ENCODE peak calls at places on chromosomes 5 and 9, in nine cellular contexts. One of them, this sample, is unnamed.

GRCh38 chr5:10566556-10567068 is 2.7 kb downstream of the ANKRD33B start:
- DNase-seq in ovary: no peak
- DNase-seq in effector memory CD8-positive, alpha-beta T cell: no peak
- DNase-seq in SJSA1: no peak
- DNase-seq in NCI-H460: no peak
- DNase-seq in SK-N-SH: no peak
- DNase-seq in ACHN: no peak
- DNase-seq in epithelial cell of proximal tubule: no peak
- DNase-seq in hypothalamus: no peak
- DNase-seq in this sample: no peak

GRCh38 chr5:81195334-81195929 is 37.7 kb upstream of the CKMT2 start:
- DNase-seq in hypothalamus: no peak
- DNase-seq in NCI-H460: no peak
- DNase-seq in ovary: no peak
- DNase-seq in effector memory CD8-positive, alpha-beta T cell: no peak
- DNase-seq in ACHN: no peak
- DNase-seq in SJSA1: no peak
- DNase-seq in epithelial cell of proximal tubule: no peak
- DNase-seq in SK-N-SH: peak
- DNase-seq in this sample: no peak

GRCh38 chr5:119315516-119315949 is 40.3 kb upstream of the TNFAIP8 start:
- DNase-seq in hypothalamus: no peak
- DNase-seq in ACHN: peak
- DNase-seq in SK-N-SH: peak
- DNase-seq in NCI-H460: peak
- DNase-seq in effector memory CD8-positive, alpha-beta T cell: peak
- DNase-seq in epithelial cell of proximal tubule: no peak
- DNase-seq in SJSA1: no peak
- DNase-seq in ovary: no peak
- DNase-seq in this sample: no peak

GRCh38 chr5:100900142-100900795 is 2.8 kb downstream of the ST8SIA4 start:
- DNase-seq in effector memory CD8-positive, alpha-beta T cell: no peak
- DNase-seq in SK-N-SH: no peak
- DNase-seq in hypothalamus: no peak
- DNase-seq in SJSA1: no peak
- DNase-seq in ACHN: peak
- DNase-seq in epithelial cell of proximal tubule: no peak
- DNase-seq in NCI-H460: peak
- DNase-seq in ovary: no peak
- DNase-seq in this sample: no peak

GRCh38 chr5:91121347-91121993 is 261.6 kb downstream of the ARRDC3 start:
- DNase-seq in SJSA1: no peak
- DNase-seq in SK-N-SH: no peak
- DNase-seq in ACHN: no peak
- DNase-seq in NCI-H460: no peak
- DNase-seq in epithelial cell of proximal tubule: no peak
- DNase-seq in hypothalamus: no peak
- DNase-seq in effector memory CD8-positive, alpha-beta T cell: no peak
- DNase-seq in ovary: no peak
- DNase-seq in this sample: no peak

GRCh38 chr9:109448223-109448622 is 49.9 kb downstream of the PTPN3 start:
- DNase-seq in ovary: no peak
- DNase-seq in NCI-H460: no peak
- DNase-seq in hypothalamus: no peak
- DNase-seq in effector memory CD8-positive, alpha-beta T cell: no peak
- DNase-seq in SJSA1: no peak
- DNase-seq in ACHN: peak
- DNase-seq in SK-N-SH: no peak
- DNase-seq in epithelial cell of proximal tubule: no peak
- DNase-seq in this sample: no peak

GRCh38 chr5:77337716-77338115 is 127.2 kb downstream of the PDE8B start:
- DNase-seq in effector memory CD8-positive, alpha-beta T cell: no peak
- DNase-seq in SK-N-SH: peak
- DNase-seq in hypothalamus: no peak
- DNase-seq in SJSA1: no peak
- DNase-seq in NCI-H460: no peak
- DNase-seq in epithelial cell of proximal tubule: no peak
- DNase-seq in ACHN: no peak
- DNase-seq in ovary: no peak
- DNase-seq in this sample: no peak

GRCh38 chr9:35952526-35953191 is 5.3 kb downstream of the OR2S2 start:
- DNase-seq in ovary: no peak
- DNase-seq in SJSA1: no peak
- DNase-seq in effector memory CD8-positive, alpha-beta T cell: no peak
- DNase-seq in hypothalamus: no peak
- DNase-seq in NCI-H460: no peak
- DNase-seq in epithelial cell of proximal tubule: no peak
- DNase-seq in SK-N-SH: no peak
- DNase-seq in ACHN: no peak
- DNase-seq in this sample: no peak

GRCh38 chr5:9431496-9432258 is 114.2 kb downstream of the SEMA5A start:
- DNase-seq in SK-N-SH: peak
- DNase-seq in SJSA1: no peak
- DNase-seq in epithelial cell of proximal tubule: no peak
- DNase-seq in effector memory CD8-positive, alpha-beta T cell: no peak
- DNase-seq in hypothalamus: no peak
- DNase-seq in ACHN: no peak
- DNase-seq in ovary: no peak
- DNase-seq in NCI-H460: no peak
- DNase-seq in this sample: no peak

GRCh38 chr9:4970970-4971641 is 14.0 kb upstream of the JAK2 start:
- DNase-seq in NCI-H460: no peak
- DNase-seq in ovary: no peak
- DNase-seq in ACHN: no peak
- DNase-seq in SJSA1: no peak
- DNase-seq in epithelial cell of proximal tubule: no peak
- DNase-seq in SK-N-SH: no peak
- DNase-seq in hypothalamus: no peak
- DNase-seq in effector memory CD8-positive, alpha-beta T cell: peak
- DNase-seq in this sample: no peak

GRCh38 chr9:134839441-134840125 is 41.0 kb upstream of the FCN2 start:
- DNase-seq in NCI-H460: no peak
- DNase-seq in hypothalamus: no peak
- DNase-seq in SJSA1: no peak
- DNase-seq in ovary: no peak
- DNase-seq in effector memory CD8-positive, alpha-beta T cell: no peak
- DNase-seq in SK-N-SH: peak
- DNase-seq in ACHN: no peak
- DNase-seq in epithelial cell of proximal tubule: no peak
- DNase-seq in this sample: no peak

GRCh38 chr9:97737429-97737828 is 40.3 kb upstream of the XPA start:
- DNase-seq in ovary: no peak
- DNase-seq in epithelial cell of proximal tubule: no peak
- DNase-seq in hypothalamus: no peak
- DNase-seq in NCI-H460: peak
- DNase-seq in effector memory CD8-positive, alpha-beta T cell: no peak
- DNase-seq in SK-N-SH: peak
- DNase-seq in SJSA1: no peak
- DNase-seq in ACHN: no peak
- DNase-seq in this sample: no peak

GRCh38 chr9:107137495-107138202 is 145.4 kb upstream of the RAD23B start:
- DNase-seq in SK-N-SH: peak
- DNase-seq in ACHN: peak
- DNase-seq in epithelial cell of proximal tubule: no peak
- DNase-seq in SJSA1: no peak
- DNase-seq in hypothalamus: no peak
- DNase-seq in effector memory CD8-positive, alpha-beta T cell: peak
- DNase-seq in NCI-H460: peak
- DNase-seq in ovary: no peak
- DNase-seq in this sample: no peak

GRCh38 chr5:8953016-8953415 is 592.9 kb downstream of the SEMA5A start:
- DNase-seq in epithelial cell of proximal tubule: no peak
- DNase-seq in SK-N-SH: no peak
- DNase-seq in NCI-H460: no peak
- DNase-seq in SJSA1: no peak
- DNase-seq in ACHN: no peak
- DNase-seq in effector memory CD8-positive, alpha-beta T cell: no peak
- DNase-seq in ovary: no peak
- DNase-seq in hypothalamus: no peak
- DNase-seq in this sample: no peak

GRCh38 chr5:180332051-180332517 is 21.1 kb downstream of the GFPT2 start:
- DNase-seq in NCI-H460: no peak
- DNase-seq in ovary: no peak
- DNase-seq in epithelial cell of proximal tubule: no peak
- DNase-seq in hypothalamus: no peak
- DNase-seq in SK-N-SH: peak
- DNase-seq in SJSA1: no peak
- DNase-seq in ACHN: no peak
- DNase-seq in effector memory CD8-positive, alpha-beta T cell: no peak
- DNase-seq in this sample: no peak

GRCh38 chr5:103840600-103840999 is 278.0 kb upstream of the NUDT12 start:
- DNase-seq in ovary: no peak
- DNase-seq in SJSA1: no peak
- DNase-seq in ACHN: no peak
- DNase-seq in epithelial cell of proximal tubule: no peak
- DNase-seq in NCI-H460: no peak
- DNase-seq in SK-N-SH: no peak
- DNase-seq in effector memory CD8-positive, alpha-beta T cell: no peak
- DNase-seq in hypothalamus: no peak
- DNase-seq in this sample: no peak

GRCh38 chr5:127959152-127959764 is 124.3 kb upstream of the SLC12A2 start:
- DNase-seq in SJSA1: peak
- DNase-seq in NCI-H460: peak
- DNase-seq in ACHN: peak
- DNase-seq in ovary: peak
- DNase-seq in SK-N-SH: peak
- DNase-seq in effector memory CD8-positive, alpha-beta T cell: no peak
- DNase-seq in hypothalamus: no peak
- DNase-seq in epithelial cell of proximal tubule: peak
- DNase-seq in this sample: peak

GRCh38 chr9:136051568-136052432 is 43.3 kb downstream of the NACC2 start:
- DNase-seq in epithelial cell of proximal tubule: peak
- DNase-seq in hypothalamus: peak
- DNase-seq in ACHN: peak
- DNase-seq in effector memory CD8-positive, alpha-beta T cell: no peak
- DNase-seq in SJSA1: peak
- DNase-seq in ovary: peak
- DNase-seq in NCI-H460: peak
- DNase-seq in SK-N-SH: peak
- DNase-seq in this sample: peak

GRCh38 chr9:112355305-112355953 is 22.0 kb upstream of the PTBP3 start:
- DNase-seq in SJSA1: no peak
- DNase-seq in NCI-H460: no peak
- DNase-seq in hypothalamus: no peak
- DNase-seq in epithelial cell of proximal tubule: no peak
- DNase-seq in ACHN: no peak
- DNase-seq in SK-N-SH: no peak
- DNase-seq in effector memory CD8-positive, alpha-beta T cell: no peak
- DNase-seq in ovary: peak
- DNase-seq in this sample: no peak

GRCh38 chr5:177310757-177311173 is 933 bp downstream of the MXD3 start:
- DNase-seq in SJSA1: peak
- DNase-seq in effector memory CD8-positive, alpha-beta T cell: no peak
- DNase-seq in hypothalamus: no peak
- DNase-seq in ACHN: no peak
- DNase-seq in SK-N-SH: no peak
- DNase-seq in epithelial cell of proximal tubule: no peak
- DNase-seq in NCI-H460: no peak
- DNase-seq in ovary: no peak
- DNase-seq in this sample: no peak

GRCh38 chr5:133520062-133520461 is 92.3 kb downstream of the FSTL4 start:
- DNase-seq in SJSA1: peak
- DNase-seq in ACHN: no peak
- DNase-seq in SK-N-SH: no peak
- DNase-seq in effector memory CD8-positive, alpha-beta T cell: no peak
- DNase-seq in NCI-H460: no peak
- DNase-seq in hypothalamus: no peak
- DNase-seq in epithelial cell of proximal tubule: no peak
- DNase-seq in ovary: no peak
- DNase-seq in this sample: no peak

GRCh38 chr9:92740446-92740961 is 24.1 kb downstream of the BICD2 start:
- DNase-seq in NCI-H460: no peak
- DNase-seq in SJSA1: no peak
- DNase-seq in ACHN: no peak
- DNase-seq in ovary: no peak
- DNase-seq in epithelial cell of proximal tubule: no peak
- DNase-seq in SK-N-SH: no peak
- DNase-seq in effector memory CD8-positive, alpha-beta T cell: no peak
- DNase-seq in hypothalamus: no peak
- DNase-seq in this sample: no peak

GRCh38 chr9:15935661-15936315 is 382.9 kb downstream of the CCDC171 start:
- DNase-seq in hypothalamus: no peak
- DNase-seq in ACHN: no peak
- DNase-seq in ovary: no peak
- DNase-seq in NCI-H460: no peak
- DNase-seq in epithelial cell of proximal tubule: no peak
- DNase-seq in effector memory CD8-positive, alpha-beta T cell: no peak
- DNase-seq in SK-N-SH: no peak
- DNase-seq in SJSA1: no peak
- DNase-seq in this sample: peak

GRCh38 chr9:136403538-136403914 is 3.6 kb upstream of the SNAPC4 start:
- DNase-seq in hypothalamus: no peak
- DNase-seq in effector memory CD8-positive, alpha-beta T cell: peak
- DNase-seq in ACHN: no peak
- DNase-seq in SJSA1: no peak
- DNase-seq in epithelial cell of proximal tubule: no peak
- DNase-seq in NCI-H460: no peak
- DNase-seq in ovary: no peak
- DNase-seq in SK-N-SH: no peak
- DNase-seq in this sample: no peak

GRCh38 chr9:22005083-22005699 is 3.9 kb downstream of the CDKN2B start:
- DNase-seq in epithelial cell of proximal tubule: no peak
- DNase-seq in ACHN: no peak
- DNase-seq in SJSA1: no peak
- DNase-seq in ovary: no peak
- DNase-seq in SK-N-SH: peak
- DNase-seq in hypothalamus: no peak
- DNase-seq in effector memory CD8-positive, alpha-beta T cell: no peak
- DNase-seq in NCI-H460: no peak
- DNase-seq in this sample: no peak